ENCODE peak calls at places on chromosomes 4 and X, in six cellular contexts. One of them, this sample, is unnamed.

GRCh38 chrX:130097507-130098201 is 12.6 kb downstream of the ELF4 start:
- DNase-seq in activated CD4-positive, alpha-beta T cell treated with anti-CD3 and anti-CD28 coated beads, Interleukin-2, amount 10 ng/mL, durations not matched to agents 7 days and 5 days: peak; percentile 25
- DNase-seq in RWPE2: no peak
- DNase-seq in frontal cortex: no peak
- DNase-seq in fibroblast of lung: no peak
- DNase-seq in non-pigmented ciliary epithelial cell: no peak
- DNase-seq in this sample: no peak

GRCh38 chr4:181007751-181008150 is 1235.5 kb upstream of the TENM3 start:
- DNase-seq in activated CD4-positive, alpha-beta T cell treated with anti-CD3 and anti-CD28 coated beads, Interleukin-2, amount 10 ng/mL, durations not matched to agents 7 days and 5 days: no peak
- DNase-seq in RWPE2: no peak
- DNase-seq in frontal cortex: no peak
- DNase-seq in fibroblast of lung: peak; percentile 29
- DNase-seq in non-pigmented ciliary epithelial cell: no peak
- DNase-seq in this sample: no peak

GRCh38 chrX:103635436-103635835 is 6.7 kb downstream of the TCEAL1 start:
- DNase-seq in activated CD4-positive, alpha-beta T cell treated with anti-CD3 and anti-CD28 coated beads, Interleukin-2, amount 10 ng/mL, durations not matched to agents 7 days and 5 days: no peak
- DNase-seq in RWPE2: no peak
- DNase-seq in frontal cortex: no peak
- DNase-seq in fibroblast of lung: no peak
- DNase-seq in non-pigmented ciliary epithelial cell: no peak
- DNase-seq in this sample: no peak

GRCh38 chrX:103535206-103535605 is 15.9 kb upstream of the RAB40A start:
- DNase-seq in activated CD4-positive, alpha-beta T cell treated with anti-CD3 and anti-CD28 coated beads, Interleukin-2, amount 10 ng/mL, durations not matched to agents 7 days and 5 days: no peak
- DNase-seq in RWPE2: no peak
- DNase-seq in frontal cortex: no peak
- DNase-seq in fibroblast of lung: no peak
- DNase-seq in non-pigmented ciliary epithelial cell: no peak
- DNase-seq in this sample: no peak

GRCh38 chrX:6644411-6644810 is 109.5 kb upstream of the VCX3A start:
- DNase-seq in activated CD4-positive, alpha-beta T cell treated with anti-CD3 and anti-CD28 coated beads, Interleukin-2, amount 10 ng/mL, durations not matched to agents 7 days and 5 days: no peak
- DNase-seq in RWPE2: no peak
- DNase-seq in frontal cortex: no peak
- DNase-seq in fibroblast of lung: no peak
- DNase-seq in non-pigmented ciliary epithelial cell: no peak
- DNase-seq in this sample: no peak

GRCh38 chr4:184747034-184747830 is 13.3 kb upstream of the CENPU start:
- DNase-seq in activated CD4-positive, alpha-beta T cell treated with anti-CD3 and anti-CD28 coated beads, Interleukin-2, amount 10 ng/mL, durations not matched to agents 7 days and 5 days: no peak
- DNase-seq in RWPE2: no peak
- DNase-seq in frontal cortex: no peak
- DNase-seq in fibroblast of lung: no peak
- DNase-seq in non-pigmented ciliary epithelial cell: no peak
- DNase-seq in this sample: no peak

GRCh38 chr4:87304659-87305277 is 17.9 kb downstream of the HSD17B13 start:
- DNase-seq in activated CD4-positive, alpha-beta T cell treated with anti-CD3 and anti-CD28 coated beads, Interleukin-2, amount 10 ng/mL, durations not matched to agents 7 days and 5 days: no peak
- DNase-seq in RWPE2: no peak
- DNase-seq in frontal cortex: no peak
- DNase-seq in fibroblast of lung: peak; percentile 9
- DNase-seq in non-pigmented ciliary epithelial cell: no peak
- DNase-seq in this sample: no peak

GRCh38 chr4:150769845-150770244 is 187.9 kb downstream of the MAB21L2 start:
- DNase-seq in activated CD4-positive, alpha-beta T cell treated with anti-CD3 and anti-CD28 coated beads, Interleukin-2, amount 10 ng/mL, durations not matched to agents 7 days and 5 days: no peak
- DNase-seq in RWPE2: no peak
- DNase-seq in frontal cortex: no peak
- DNase-seq in fibroblast of lung: no peak
- DNase-seq in non-pigmented ciliary epithelial cell: no peak
- DNase-seq in this sample: no peak

GRCh38 chr4:153785830-153786721 is 2.8 kb downstream of the SFRP2 start:
- DNase-seq in activated CD4-positive, alpha-beta T cell treated with anti-CD3 and anti-CD28 coated beads, Interleukin-2, amount 10 ng/mL, durations not matched to agents 7 days and 5 days: no peak
- DNase-seq in RWPE2: no peak
- DNase-seq in frontal cortex: no peak
- DNase-seq in fibroblast of lung: peak; percentile 55
- DNase-seq in non-pigmented ciliary epithelial cell: no peak
- DNase-seq in this sample: peak; percentile 61

GRCh38 chr4:108359130-108359709 is 190.5 kb upstream of the LEF1 start:
- DNase-seq in activated CD4-positive, alpha-beta T cell treated with anti-CD3 and anti-CD28 coated beads, Interleukin-2, amount 10 ng/mL, durations not matched to agents 7 days and 5 days: peak; percentile 84
- DNase-seq in RWPE2: no peak
- DNase-seq in frontal cortex: no peak
- DNase-seq in fibroblast of lung: no peak
- DNase-seq in non-pigmented ciliary epithelial cell: no peak
- DNase-seq in this sample: no peak

GRCh38 chr4:96519291-96519690 is 679.4 kb downstream of the PDHA2 start:
- DNase-seq in activated CD4-positive, alpha-beta T cell treated with anti-CD3 and anti-CD28 coated beads, Interleukin-2, amount 10 ng/mL, durations not matched to agents 7 days and 5 days: no peak
- DNase-seq in RWPE2: no peak
- DNase-seq in frontal cortex: no peak
- DNase-seq in fibroblast of lung: no peak
- DNase-seq in non-pigmented ciliary epithelial cell: no peak
- DNase-seq in this sample: no peak

GRCh38 chrX:8288590-8288989 is 117.5 kb upstream of the VCX2 start:
- DNase-seq in activated CD4-positive, alpha-beta T cell treated with anti-CD3 and anti-CD28 coated beads, Interleukin-2, amount 10 ng/mL, durations not matched to agents 7 days and 5 days: no peak
- DNase-seq in RWPE2: no peak
- DNase-seq in frontal cortex: no peak
- DNase-seq in fibroblast of lung: no peak
- DNase-seq in non-pigmented ciliary epithelial cell: no peak
- DNase-seq in this sample: no peak

GRCh38 chrX:46649421-46650260 is 76.1 kb downstream of the CHST7 start:
- DNase-seq in activated CD4-positive, alpha-beta T cell treated with anti-CD3 and anti-CD28 coated beads, Interleukin-2, amount 10 ng/mL, durations not matched to agents 7 days and 5 days: no peak
- DNase-seq in RWPE2: no peak
- DNase-seq in frontal cortex: no peak
- DNase-seq in fibroblast of lung: peak; percentile 27
- DNase-seq in non-pigmented ciliary epithelial cell: no peak
- DNase-seq in this sample: peak; percentile 66

GRCh38 chrX:47751670-47752069 is 85.0 kb upstream of the ZNF81 start:
- DNase-seq in activated CD4-positive, alpha-beta T cell treated with anti-CD3 and anti-CD28 coated beads, Interleukin-2, amount 10 ng/mL, durations not matched to agents 7 days and 5 days: peak; percentile 23
- DNase-seq in RWPE2: no peak
- DNase-seq in frontal cortex: no peak
- DNase-seq in fibroblast of lung: no peak
- DNase-seq in non-pigmented ciliary epithelial cell: no peak
- DNase-seq in this sample: no peak

GRCh38 chr4:101022151-101023024 is 324.9 kb downstream of the PPP3CA start:
- DNase-seq in activated CD4-positive, alpha-beta T cell treated with anti-CD3 and anti-CD28 coated beads, Interleukin-2, amount 10 ng/mL, durations not matched to agents 7 days and 5 days: no peak
- DNase-seq in RWPE2: no peak
- DNase-seq in frontal cortex: no peak
- DNase-seq in fibroblast of lung: peak; percentile 17
- DNase-seq in non-pigmented ciliary epithelial cell: no peak
- DNase-seq in this sample: no peak

GRCh38 chr4:102411416-102411815 is 66.1 kb upstream of the SLC39A8 start:
- DNase-seq in activated CD4-positive, alpha-beta T cell treated with anti-CD3 and anti-CD28 coated beads, Interleukin-2, amount 10 ng/mL, durations not matched to agents 7 days and 5 days: no peak
- DNase-seq in RWPE2: no peak
- DNase-seq in frontal cortex: no peak
- DNase-seq in fibroblast of lung: peak; percentile 20
- DNase-seq in non-pigmented ciliary epithelial cell: no peak
- DNase-seq in this sample: no peak

GRCh38 chr4:103201724-103202123 is 3.6 kb upstream of the CENPE start:
- DNase-seq in activated CD4-positive, alpha-beta T cell treated with anti-CD3 and anti-CD28 coated beads, Interleukin-2, amount 10 ng/mL, durations not matched to agents 7 days and 5 days: no peak
- DNase-seq in RWPE2: no peak
- DNase-seq in frontal cortex: no peak
- DNase-seq in fibroblast of lung: no peak
- DNase-seq in non-pigmented ciliary epithelial cell: no peak
- DNase-seq in this sample: no peak

GRCh38 chr4:134807231-134807745 is 605.7 kb upstream of the PABPC4L start:
- DNase-seq in activated CD4-positive, alpha-beta T cell treated with anti-CD3 and anti-CD28 coated beads, Interleukin-2, amount 10 ng/mL, durations not matched to agents 7 days and 5 days: no peak
- DNase-seq in RWPE2: no peak
- DNase-seq in frontal cortex: no peak
- DNase-seq in fibroblast of lung: no peak
- DNase-seq in non-pigmented ciliary epithelial cell: peak; percentile 31
- DNase-seq in this sample: no peak

GRCh38 chr4:14520171-14520570 is 482.1 kb upstream of the CPEB2 start:
- DNase-seq in activated CD4-positive, alpha-beta T cell treated with anti-CD3 and anti-CD28 coated beads, Interleukin-2, amount 10 ng/mL, durations not matched to agents 7 days and 5 days: no peak
- DNase-seq in RWPE2: no peak
- DNase-seq in frontal cortex: no peak
- DNase-seq in fibroblast of lung: peak; percentile 19
- DNase-seq in non-pigmented ciliary epithelial cell: no peak
- DNase-seq in this sample: no peak

GRCh38 chr4:145097331-145097820 is 620 bp downstream of the ANAPC10 start:
- DNase-seq in activated CD4-positive, alpha-beta T cell treated with anti-CD3 and anti-CD28 coated beads, Interleukin-2, amount 10 ng/mL, durations not matched to agents 7 days and 5 days: no peak
- DNase-seq in RWPE2: no peak
- DNase-seq in frontal cortex: no peak
- DNase-seq in fibroblast of lung: no peak
- DNase-seq in non-pigmented ciliary epithelial cell: no peak
- DNase-seq in this sample: no peak

GRCh38 chr4:25450491-25450901 is 73.4 kb downstream of the ANAPC4 start:
- DNase-seq in activated CD4-positive, alpha-beta T cell treated with anti-CD3 and anti-CD28 coated beads, Interleukin-2, amount 10 ng/mL, durations not matched to agents 7 days and 5 days: no peak
- DNase-seq in RWPE2: no peak
- DNase-seq in frontal cortex: no peak
- DNase-seq in fibroblast of lung: no peak
- DNase-seq in non-pigmented ciliary epithelial cell: no peak
- DNase-seq in this sample: no peak

GRCh38 chr4:40196724-40197281 is at the start of gene RHOH:
- DNase-seq in activated CD4-positive, alpha-beta T cell treated with anti-CD3 and anti-CD28 coated beads, Interleukin-2, amount 10 ng/mL, durations not matched to agents 7 days and 5 days: peak; percentile 80
- DNase-seq in RWPE2: no peak
- DNase-seq in frontal cortex: no peak
- DNase-seq in fibroblast of lung: no peak
- DNase-seq in non-pigmented ciliary epithelial cell: no peak
- DNase-seq in this sample: no peak

GRCh38 chrX:101450951-101451350 is 34.3 kb upstream of the ARMCX4 start:
- DNase-seq in activated CD4-positive, alpha-beta T cell treated with anti-CD3 and anti-CD28 coated beads, Interleukin-2, amount 10 ng/mL, durations not matched to agents 7 days and 5 days: no peak
- DNase-seq in RWPE2: no peak
- DNase-seq in frontal cortex: no peak
- DNase-seq in fibroblast of lung: peak; percentile 70
- DNase-seq in non-pigmented ciliary epithelial cell: no peak
- DNase-seq in this sample: no peak

GRCh38 chr4:15718465-15718864 is 15.6 kb downstream of the BST1 start:
- DNase-seq in activated CD4-positive, alpha-beta T cell treated with anti-CD3 and anti-CD28 coated beads, Interleukin-2, amount 10 ng/mL, durations not matched to agents 7 days and 5 days: no peak
- DNase-seq in RWPE2: no peak
- DNase-seq in frontal cortex: no peak
- DNase-seq in fibroblast of lung: no peak
- DNase-seq in non-pigmented ciliary epithelial cell: no peak
- DNase-seq in this sample: no peak

GRCh38 chrX:101659601-101660063 is at the start of gene ARMCX2:
- DNase-seq in activated CD4-positive, alpha-beta T cell treated with anti-CD3 and anti-CD28 coated beads, Interleukin-2, amount 10 ng/mL, durations not matched to agents 7 days and 5 days: no peak
- DNase-seq in RWPE2: no peak
- DNase-seq in frontal cortex: peak; percentile 50
- DNase-seq in fibroblast of lung: peak; percentile 71
- DNase-seq in non-pigmented ciliary epithelial cell: no peak
- DNase-seq in this sample: peak; percentile 59